ENCODE peak calls at places on chromosomes 12 and 14, in ten cellular contexts. L, B, O, J, W, F, K, A, Q and T are unnamed samples. For H3K4me1, the result is how much of the 10 kb centered on the place peaks cover.

GRCh38 chr12:10511756-10512355 is 6.2 kb downstream of the EIF2S3B start:
- DNase-seq in L (no peak), B (no peak), O (no peak), J (no peak), W (no peak), F (no peak), K (no peak), A (no peak), Q (no peak), T (no peak)

GRCh38 chr14:64293976-64294671 is at the start of gene ESR2:
- DNase-seq in L (peak), B (peak), O (peak), J (peak), W (peak), F (peak), K (no peak), A (peak), Q (peak), T (peak)

GRCh38 chr12:71662861-71663560 is 637 bp downstream of the ZFC3H1 start:
- DNase-seq in L (peak), B (peak), O (peak), J (peak), W (peak), F (peak), K (peak), A (peak), Q (peak), T (peak)

GRCh38 chr12:110913119-110914056 is 7.0 kb downstream of the MYL2 start:
- DNase-seq in L (no peak), B (no peak), O (no peak), J (no peak), W (no peak), F (no peak), K (no peak), A (no peak), Q (no peak), T (no peak)

GRCh38 chr14:90535556-90535930 is 138.7 kb downstream of the CALM1 start:
- DNase-seq in L (no peak), B (no peak), O (no peak), J (no peak), W (no peak), F (no peak), K (no peak), A (no peak), Q (no peak), T (no peak)

GRCh38 chr12:124428792-124429281 is 133.9 kb downstream of the RFLNA start:
- DNase-seq in L (no peak), B (no peak), O (no peak), J (no peak), W (peak), F (no peak), K (no peak), A (peak), Q (peak), T (no peak)

GRCh38 chr12:6154730-6155459 is 30.4 kb upstream of the VWF start:
- DNase-seq in L (no peak), B (no peak), O (no peak), J (no peak), W (no peak), F (no peak), K (peak), A (peak), Q (no peak), T (no peak)

GRCh38 chr12:55746147-55746912 is 3.4 kb downstream of the GDF11 start:
- DNase-seq in L (no peak), B (no peak), O (no peak), J (no peak), W (no peak), F (no peak), K (no peak), A (no peak), Q (no peak), T (no peak)

GRCh38 chr14:68955164-68955921 is 23.8 kb downstream of the ACTN1 start:
- DNase-seq in L (no peak), B (no peak), O (no peak), J (no peak), W (peak), F (no peak), K (peak), A (no peak), Q (no peak), T (no peak)

GRCh38 chr14:101234588-101234937 is 326.7 kb upstream of the DIO3 start:
- DNase-seq in L (no peak), B (no peak), O (no peak), J (no peak), W (no peak), F (no peak), K (no peak), A (no peak), Q (no peak), T (no peak)

GRCh38 chr12:1611775-1612174 is 17.3 kb upstream of the WNT5B start:
- DNase-seq in L (no peak), B (no peak), O (no peak), J (no peak), W (peak), F (no peak), K (no peak), A (no peak), Q (peak), T (no peak)
- H3K27ac ChIP-seq in L (no peak), B (no peak), O (no peak), J (no peak), W (peak), F (no peak), K (no peak), A (no peak), Q (peak), T (no peak)

GRCh38 chr14:73232984-73233383 is 4.3 kb upstream of the PAPLN start:
- DNase-seq in L (no peak), B (no peak), O (no peak), J (no peak), W (peak), F (peak), K (no peak), A (no peak), Q (peak), T (no peak)
- H3K4me1 ChIP-seq in L (under half), B (half or more), O (under half), J (under half), W (under half), F (under half), K (under half), A (under half), Q (under half), T (under half)

GRCh38 chr12:29730481-29730880 is 53.3 kb downstream of the TMTC1 start:
- DNase-seq in L (no peak), B (no peak), O (no peak), J (no peak), W (no peak), F (no peak), K (no peak), A (no peak), Q (no peak), T (no peak)
- H3K27ac ChIP-seq in L (no peak), B (no peak), O (no peak), J (no peak), W (no peak), F (no peak), K (no peak), A (no peak), Q (no peak), T (no peak)

GRCh38 chr12:97276621-97277020 is 186.0 kb upstream of the RMST start:
- DNase-seq in L (no peak), B (no peak), O (no peak), J (no peak), W (no peak), F (no peak), K (no peak), A (no peak), Q (no peak), T (no peak)

GRCh38 chr12:97272471-97272870 is 190.1 kb upstream of the RMST start:
- DNase-seq in L (no peak), B (no peak), O (no peak), J (no peak), W (no peak), F (no peak), K (no peak), A (no peak), Q (no peak), T (no peak)

GRCh38 chr12:97275261-97276197 is 187.1 kb upstream of the RMST start:
- DNase-seq in L (no peak), B (no peak), O (peak), J (no peak), W (no peak), F (no peak), K (no peak), A (no peak), Q (no peak), T (no peak)

GRCh38 chr12:97277030-97277429 is 185.6 kb upstream of the RMST start:
- DNase-seq in L (no peak), B (no peak), O (no peak), J (no peak), W (no peak), F (no peak), K (no peak), A (no peak), Q (no peak), T (no peak)

GRCh38 chr12:97276198-97276580 is 186.4 kb upstream of the RMST start:
- DNase-seq in L (no peak), B (no peak), O (no peak), J (no peak), W (no peak), F (peak), K (no peak), A (no peak), Q (no peak), T (no peak)
- H3K4me1 ChIP-seq in L (under half), B (under half), O (under half), J (under half), W (under half), F (under half), K (under half), A (under half), Q (under half), T (under half)

GRCh38 chr12:123396954-123397353 is 13.0 kb downstream of the KMT5A start:
- DNase-seq in L (no peak), B (no peak), O (peak), J (no peak), W (no peak), F (no peak), K (no peak), A (no peak), Q (no peak), T (no peak)

GRCh38 chr12:123396543-123396942 is 12.6 kb downstream of the KMT5A start:
- DNase-seq in L (no peak), B (no peak), O (no peak), J (no peak), W (no peak), F (no peak), K (no peak), A (no peak), Q (no peak), T (no peak)

GRCh38 chr12:123397400-123397799 is 13.5 kb downstream of the KMT5A start:
- DNase-seq in L (no peak), B (no peak), O (no peak), J (no peak), W (no peak), F (no peak), K (no peak), A (no peak), Q (no peak), T (no peak)

GRCh38 chr12:123398177-123398916 is 14.4 kb downstream of the KMT5A start:
- DNase-seq in L (no peak), B (no peak), O (peak), J (peak), W (peak), F (no peak), K (peak), A (peak), Q (peak), T (no peak)

GRCh38 chr12:123398918-123399617 is 15.1 kb downstream of the KMT5A start:
- DNase-seq in L (no peak), B (no peak), O (peak), J (peak), W (no peak), F (no peak), K (peak), A (no peak), Q (no peak), T (no peak)
- H3K27ac ChIP-seq in L (no peak), B (no peak), O (peak), J (peak), W (peak), F (no peak), K (peak), A (no peak), Q (peak), T (no peak)

GRCh38 chr12:114695305-114695592 is 11.3 kb upstream of the TBX3 start:
- DNase-seq in L (no peak), B (no peak), O (no peak), J (no peak), W (no peak), F (no peak), K (no peak), A (no peak), Q (no peak), T (no peak)
- H3K4me1 ChIP-seq in L (under half), B (under half), O (under half), J (under half), W (under half), F (under half), K (under half), A (under half), Q (under half), T (under half)